ENCODE peak calls at places on chromosomes 16 and 17, in ten cellular contexts. Q is SW 1271; S is transverse colon; J is skeletal muscle cell; Y is spleen; W is activated T-helper 9 cell treated with anti-CD3 and anti-CD28 coated beads, Interleukin-2, amount 50 U/mL, for 16 hours; U is amniotic stem cell; C is fibroblast of pulmonary artery; D is stimulated activated CD8-positive, alpha-beta memory T cell treated with anti-CD3 and anti-CD28 coated beads, Interleukin-2, amount 100 ng/mL, for 1 hour; R is smooth muscle cell of the brain vasculature. O is an unnamed sample.
A peak's percentile ranks its signal among the peaks of the same experiment; 100 is the strongest.

GRCh38 chr17:81043725-81044427 is 8.9 kb downstream of the BAIAP2 start:
- DNase-seq in U (no peak), D (no peak), C (no peak), W (no peak), Y (peak; percentile 66), Q (peak; percentile 70), S (no peak), J (no peak), R (no peak), O (peak; percentile 83)

GRCh38 chr17:20922128-20922670 is 120.6 kb downstream of the USP22 start:
- DNase-seq in Q (no peak), S (no peak), Y (no peak), W (no peak), D (no peak), C (peak; percentile 55), U (no peak), J (no peak), R (no peak), O (no peak)

GRCh38 chr17:58172369-58173071 is 5.7 kb downstream of the OR4D2 start:
- DNase-seq in J (no peak), S (no peak), C (peak; percentile 17), Q (no peak), W (no peak), Y (no peak), U (no peak), D (peak; percentile 16), R (no peak), O (peak; percentile 85)

GRCh38 chr16:4694664-4695451 is 1.5 kb downstream of the NUDT16L1 start:
- DNase-seq in S (no peak), W (no peak), U (no peak), Q (no peak), R (no peak), Y (peak; percentile 79), D (no peak), C (no peak), J (no peak), O (no peak)

GRCh38 chr17:39632153-39632941 is 4.6 kb upstream of the STARD3 start:
- DNase-seq in R (no peak), W (no peak), D (no peak), Q (no peak), Y (no peak), J (no peak), U (no peak), C (no peak), S (peak; percentile 93), O (no peak)

GRCh38 chr16:50671644-50672260 is 9.4 kb downstream of the SNX20 start:
- DNase-seq in Q (no peak), U (no peak), D (no peak), J (no peak), W (no peak), S (no peak), R (no peak), Y (peak; percentile 25), C (peak; percentile 37), O (no peak)

GRCh38 chr16:10708969-10709368 is 14.2 kb upstream of the TEKT5 start:
- DNase-seq in Q (no peak), S (no peak), D (no peak), W (no peak), R (no peak), U (no peak), C (no peak), Y (no peak), J (no peak), O (no peak)

GRCh38 chr17:352421-353212 is at the start of gene RPH3AL:
- DNase-seq in R (no peak), J (no peak), Y (no peak), W (no peak), S (peak; percentile 80), C (peak; percentile 13), D (no peak), U (no peak), Q (no peak), O (peak; percentile 54)

GRCh38 chr17:29291163-29291752 is 2.7 kb downstream of the NUFIP2 start:
- DNase-seq in D (no peak), S (no peak), Q (peak; percentile 48), W (no peak), J (peak; percentile 18), R (no peak), Y (no peak), U (no peak), C (peak; percentile 82), O (no peak)

GRCh38 chr17:28598389-28598788 is 436 bp downstream of the SPAG5 start:
- DNase-seq in Q (no peak), D (no peak), Y (no peak), U (no peak), W (no peak), S (no peak), C (no peak), J (no peak), R (no peak), O (no peak)

GRCh38 chr16:30041841-30042240 is 10.8 kb upstream of the TLCD3B start:
- DNase-seq in C (peak; percentile 73), Y (no peak), W (no peak), S (no peak), R (no peak), J (no peak), U (no peak), Q (no peak), D (no peak), O (no peak)

GRCh38 chr17:14095202-14095601 is 25.9 kb downstream of the COX10 start:
- DNase-seq in Y (no peak), R (no peak), D (no peak), C (no peak), W (no peak), Q (no peak), J (no peak), S (no peak), U (no peak), O (no peak)

GRCh38 chr17:39929657-39930407 is 2.3 kb downstream of the LRRC3C start:
- DNase-seq in D (no peak), C (peak; percentile 86), J (peak; percentile 25), Y (no peak), Q (no peak), S (no peak), W (no peak), U (peak; percentile 22), R (no peak), O (no peak)

GRCh38 chr17:47275245-47275984 is 21.8 kb downstream of the ITGB3 start:
- DNase-seq in C (peak; percentile 72), R (peak; percentile 82), W (no peak), Q (no peak), D (no peak), U (peak; percentile 24), J (peak; percentile 76), Y (no peak), S (peak; percentile 75), O (peak; percentile 82)

GRCh38 chr17:75697651-75698291 is 23.5 kb upstream of the ITGB4 start:
- DNase-seq in Y (no peak), J (no peak), C (no peak), U (no peak), S (peak; percentile 46), Q (no peak), R (no peak), W (no peak), D (no peak), O (no peak)

GRCh38 chr16:30076276-30076791 is 540 bp downstream of the PPP4C start:
- DNase-seq in R (no peak), D (no peak), Q (no peak), U (no peak), C (no peak), J (no peak), S (peak; percentile 22), Y (no peak), W (no peak), O (no peak)

GRCh38 chr17:63247706-63248105 is 198.4 kb downstream of the CYB561 start:
- DNase-seq in C (peak; percentile 16), J (no peak), D (no peak), Q (no peak), S (no peak), Y (no peak), W (no peak), R (no peak), U (no peak), O (no peak)

O was measured in H9.